ENCODE peak calls at places on chromosome X, in four cellular contexts. One of them, this sample, is unnamed. For H3K79me2, the result is how much of the 10 kb centered on the place peaks cover.

GRCh38 chrX:66110112-66110511 is 53.9 kb upstream of the HEPH start:
- DNase-seq in H9: peak
- DNase-seq in trophoblast cell: peak
- DNase-seq in H1: no peak
- DNase-seq in this sample: peak

GRCh38 chrX:11447418-11447817 is 154.2 kb downstream of the AMELX start:
- DNase-seq in H9: no peak
- DNase-seq in trophoblast cell: no peak
- DNase-seq in H1: no peak
- DNase-seq in this sample: no peak

GRCh38 chrX:39627257-39627656 is 470.5 kb downstream of the BCOR start:
- DNase-seq in H9: no peak
- DNase-seq in trophoblast cell: no peak
- DNase-seq in H1: no peak
- DNase-seq in this sample: no peak

GRCh38 chrX:20609916-20610415 is 343.3 kb upstream of the RPS6KA3 start:
- DNase-seq in H9: no peak
- DNase-seq in trophoblast cell: no peak
- DNase-seq in H1: no peak
- DNase-seq in this sample: no peak

GRCh38 chrX:63754141-63754859 is 30.7 kb downstream of the ARHGEF9 start:
- DNase-seq in H9: peak
- DNase-seq in trophoblast cell: peak
- DNase-seq in H1: no peak
- DNase-seq in this sample: no peak

GRCh38 chrX:41238543-41238942 is 95.4 kb upstream of the DDX3X start:
- DNase-seq in H9: no peak
- DNase-seq in trophoblast cell: peak
- DNase-seq in H1: no peak
- DNase-seq in this sample: peak

GRCh38 chrX:45628041-45628440 is 427.4 kb upstream of the DIPK2B start:
- DNase-seq in H9: no peak
- DNase-seq in trophoblast cell: no peak
- DNase-seq in H1: no peak
- DNase-seq in this sample: no peak

GRCh38 chrX:10797493-10797892 is 177.1 kb upstream of the MID1 start:
- DNase-seq in H9: no peak
- DNase-seq in trophoblast cell: no peak
- DNase-seq in H1: no peak
- DNase-seq in this sample: peak

GRCh38 chrX:136063340-136064079 is 78.3 kb downstream of the SLC9A6 start:
- DNase-seq in H9: no peak
- DNase-seq in trophoblast cell: peak
- DNase-seq in H1: no peak
- DNase-seq in this sample: peak

GRCh38 chrX:41556958-41557357 is 109.8 kb downstream of the NYX start:
- DNase-seq in H9: no peak
- DNase-seq in trophoblast cell: no peak
- DNase-seq in H1: no peak
- DNase-seq in this sample: no peak

GRCh38 chrX:1403228-1403627 is 11.3 kb upstream of the SLC25A6 start:
- DNase-seq in H9: no peak
- DNase-seq in trophoblast cell: no peak
- DNase-seq in H1: no peak
- DNase-seq in this sample: no peak

GRCh38 chrX:103919336-103919682 is 43.1 kb upstream of the TMSB15B start:
- DNase-seq in H9: no peak
- DNase-seq in trophoblast cell: peak
- DNase-seq in H1: no peak
- DNase-seq in this sample: no peak

GRCh38 chrX:129193357-129193756 is 329.9 kb downstream of the SMARCA1 start:
- DNase-seq in H9: no peak
- DNase-seq in trophoblast cell: no peak
- DNase-seq in H1: no peak
- DNase-seq in this sample: no peak

GRCh38 chrX:105823092-105823454 is 734 bp downstream of the NRK start:
- DNase-seq in H9: no peak
- DNase-seq in trophoblast cell: peak
- DNase-seq in H1: no peak
- DNase-seq in this sample: peak

GRCh38 chrX:47358387-47359065 is 11.9 kb upstream of the ZNF157 start:
- DNase-seq in H9: no peak
- DNase-seq in trophoblast cell: no peak
- DNase-seq in H1: no peak
- DNase-seq in this sample: no peak

GRCh38 chrX:78923198-78924015 is 21.8 kb upstream of the P2RY10 start:
- DNase-seq in H9: no peak
- DNase-seq in trophoblast cell: no peak
- DNase-seq in H1: no peak
- DNase-seq in this sample: no peak

GRCh38 chrX:65643786-65644111 is 23.7 kb upstream of the MSN start:
- DNase-seq in H9: no peak
- DNase-seq in trophoblast cell: peak
- DNase-seq in H1: no peak
- DNase-seq in this sample: no peak

GRCh38 chrX:1322393-1322792 is 14.2 kb upstream of the IL3RA start:
- DNase-seq in H9: no peak
- DNase-seq in trophoblast cell: no peak
- DNase-seq in H1: no peak
- DNase-seq in this sample: no peak

GRCh38 chrX:55008571-55009358 is 8.6 kb downstream of the APEX2 start:
- DNase-seq in H9: no peak
- DNase-seq in trophoblast cell: peak
- DNase-seq in H1: no peak
- DNase-seq in this sample: no peak

GRCh38 chrX:114338870-114339269 is 245.0 kb upstream of the HTR2C start:
- DNase-seq in H9: no peak
- DNase-seq in trophoblast cell: no peak
- DNase-seq in H1: no peak
- DNase-seq in this sample: no peak

GRCh38 chrX:25524150-25524549 is 508.4 kb upstream of the ARX start:
- DNase-seq in H9: no peak
- DNase-seq in trophoblast cell: no peak
- DNase-seq in H1: no peak
- DNase-seq in this sample: no peak

GRCh38 chrX:39261446-39262147 is 460.3 kb downstream of the MID1IP1 start:
- DNase-seq in H9: no peak
- DNase-seq in trophoblast cell: peak
- DNase-seq in H1: no peak
- DNase-seq in this sample: peak

GRCh38 chrX:41441934-41442823 is 5.0 kb upstream of the NYX start:
- DNase-seq in H9: peak
- DNase-seq in trophoblast cell: peak
- DNase-seq in H1: peak
- DNase-seq in this sample: peak

GRCh38 chrX:51053741-51054140 is 143.2 kb downstream of the BMP15 start:
- DNase-seq in H9: no peak
- DNase-seq in trophoblast cell: no peak
- DNase-seq in H1: no peak
- DNase-seq in this sample: no peak

GRCh38 chrX:32155044-32155638 is 1056.2 kb downstream of the DMD start:
- DNase-seq in H9: no peak
- DNase-seq in trophoblast cell: no peak
- DNase-seq in H1: no peak
- DNase-seq in this sample: no peak

GRCh38 chrX:14027031-14027430 is 2.7 kb downstream of the GEMIN8 start:
- DNase-seq in H9: no peak
- DNase-seq in trophoblast cell: no peak
- DNase-seq in H1: no peak
- DNase-seq in this sample: no peak
- H3K79me2 ChIP-seq in H9: under half
- H3K79me2 ChIP-seq in trophoblast cell: under half
- H3K79me2 ChIP-seq in H1: under half
- H3K79me2 ChIP-seq in this sample: under half

GRCh38 chrX:14936561-14936960 is 63.3 kb downstream of the MOSPD2 start:
- DNase-seq in H9: no peak
- DNase-seq in trophoblast cell: peak
- DNase-seq in H1: no peak
- DNase-seq in this sample: peak
- H3K4ac ChIP-seq in H9: no peak
- H3K4ac ChIP-seq in trophoblast cell: no peak
- H3K4ac ChIP-seq in H1: no peak
- H3K4ac ChIP-seq in this sample: no peak

GRCh38 chrX:68433155-68433980 is at the start of gene OPHN1:
- DNase-seq in H9: peak
- DNase-seq in trophoblast cell: peak
- DNase-seq in H1: peak
- DNase-seq in this sample: peak
- H4K8ac ChIP-seq in H9: no peak
- H4K8ac ChIP-seq in trophoblast cell: peak
- H4K8ac ChIP-seq in H1: peak
- H4K8ac ChIP-seq in this sample: no peak

GRCh38 chrX:109716431-109717028 is 16.5 kb downstream of the ACSL4 start:
- DNase-seq in H9: no peak
- DNase-seq in trophoblast cell: peak
- DNase-seq in H1: no peak
- DNase-seq in this sample: no peak

GRCh38 chrX:109714340-109714958 is 18.6 kb downstream of the ACSL4 start:
- DNase-seq in H9: no peak
- DNase-seq in trophoblast cell: peak
- DNase-seq in H1: no peak
- DNase-seq in this sample: no peak

DNA sequence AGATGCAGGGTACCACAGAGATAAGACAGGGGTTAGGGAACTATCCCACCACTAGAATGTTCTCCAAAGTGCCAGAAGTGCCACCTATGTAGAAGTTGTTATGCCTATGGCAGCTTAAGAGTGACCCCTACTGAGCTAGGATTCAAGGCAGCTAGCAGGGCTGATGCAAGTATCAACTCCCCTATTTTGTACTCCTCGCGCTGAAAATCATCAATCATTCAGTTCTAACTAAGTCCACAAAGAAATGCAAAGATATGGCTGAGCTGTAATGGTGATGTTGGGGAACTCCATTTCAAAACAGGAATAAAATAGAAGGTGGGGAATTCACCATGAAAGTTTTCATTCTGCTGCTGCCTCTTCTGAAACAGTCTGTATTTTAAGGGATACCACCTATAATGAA is 13.8 kb downstream of the ACSL4 start:
- DNase-seq in H9: no peak
- DNase-seq in trophoblast cell: no peak
- DNase-seq in H1: no peak
- DNase-seq in this sample: peak
- H3K79me2 ChIP-seq in H9: under half
- H3K79me2 ChIP-seq in trophoblast cell: under half
- H3K79me2 ChIP-seq in H1: under half
- H3K79me2 ChIP-seq in this sample: under half

This sample was measured in mesendoderm.